ENCODE peak calls at places on chromosomes 12 and 14, in seven cellular contexts. D is fibroblast of the aortic adventitia, I is fibroblast of pulmonary artery, H is AG09319, Q is heart left ventricle, V is psoas muscle, T is spleen. U is an unnamed sample.

GRCh38 chr14:93543766-93544165 is 113.0 kb downstream of the UNC79 start:
- DNase-seq in D (peak), I (peak), H (no peak), Q (no peak), V (no peak), T (no peak), U (no peak)

GRCh38 chr14:105830171-105830570 is 303.8 kb downstream of the TMEM121 start:
- DNase-seq in D (no peak), I (no peak), H (no peak), Q (no peak), V (no peak), T (no peak), U (no peak)

GRCh38 chr12:96710127-96710745 is 196.8 kb upstream of the NEDD1 start:
- DNase-seq in D (no peak), I (no peak), H (no peak), Q (no peak), V (no peak), T (no peak), U (no peak)

GRCh38 chr14:64990291-64990690 is 3.6 kb downstream of the FNTB start:
- DNase-seq in D (no peak), I (no peak), H (no peak), Q (no peak), V (no peak), T (no peak), U (no peak)

GRCh38 chr14:86652512-86652911 is 1122.6 kb downstream of the FLRT2 start:
- DNase-seq in D (no peak), I (no peak), H (no peak), Q (no peak), V (no peak), T (no peak), U (no peak)

GRCh38 chr12:47768323-47768811 is 4.7 kb upstream of the SLC48A1 start:
- DNase-seq in D (no peak), I (peak), H (no peak), Q (no peak), V (no peak), T (no peak), U (no peak)

GRCh38 chr14:53515264-53515663 is 362.1 kb upstream of the DDHD1 start:
- DNase-seq in D (peak), I (no peak), H (no peak), Q (no peak), V (no peak), T (no peak), U (no peak)

GRCh38 chr14:79967001-79967400 is 244.3 kb downstream of the DIO2 start:
- DNase-seq in D (no peak), I (no peak), H (no peak), Q (no peak), V (no peak), T (no peak), U (no peak)

GRCh38 chr12:55728932-55729591 is at the start of gene CD63:
- DNase-seq in D (peak), I (peak), H (no peak), Q (peak), V (peak), T (peak), U (peak)

GRCh38 chr14:52926994-52927393 is 23.9 kb downstream of the FERMT2 start:
- DNase-seq in D (peak), I (peak), H (no peak), Q (no peak), V (no peak), T (no peak), U (no peak)

GRCh38 chr14:92925446-92925845 is 2.5 kb downstream of the CHGA start:
- DNase-seq in D (no peak), I (no peak), H (no peak), Q (no peak), V (no peak), T (no peak), U (no peak)

GRCh38 chr12:76866726-76867125 is 12.1 kb downstream of the CSRP2 start:
- DNase-seq in D (peak), I (no peak), H (peak), Q (no peak), V (no peak), T (no peak), U (no peak)

GRCh38 chr12:79998554-79998953 is 63.7 kb upstream of the PPP1R12A start:
- DNase-seq in D (no peak), I (no peak), H (no peak), Q (no peak), V (no peak), T (no peak), U (no peak)

GRCh38 chr12:121124402-121125109 is 8.1 kb upstream of the P2RX7 start:
- DNase-seq in D (peak), I (peak), H (no peak), Q (no peak), V (no peak), T (no peak), U (no peak)

GRCh38 chr14:100955201-100955600 is 51.7 kb upstream of the RTL1 start:
- DNase-seq in D (peak), I (peak), H (no peak), Q (no peak), V (no peak), T (no peak), U (no peak)

GRCh38 chr12:51381226-51382079 is 9.8 kb downstream of the GALNT6 start:
- DNase-seq in D (peak), I (peak), H (no peak), Q (no peak), V (no peak), T (no peak), U (no peak)

GRCh38 chr14:101481557-101481956 is 79.7 kb upstream of the DIO3 start:
- DNase-seq in D (no peak), I (no peak), H (no peak), Q (peak), V (no peak), T (peak), U (peak)

GRCh38 chr12:62332598-62332997 is 72.4 kb downstream of the USP15 start:
- DNase-seq in D (peak), I (peak), H (peak), Q (no peak), V (no peak), T (no peak), U (no peak)

GRCh38 chr14:74913986-74914573 is 9.0 kb downstream of the RPS6KL1 start:
- DNase-seq in D (peak), I (peak), H (peak), Q (no peak), V (peak), T (no peak), U (no peak)

GRCh38 chr12:24228980-24229730 is 279.7 kb upstream of the SOX5 start:
- DNase-seq in D (peak), I (no peak), H (no peak), Q (no peak), V (no peak), T (no peak), U (no peak)

GRCh38 chr12:72197790-72198189 is 74.4 kb upstream of the TRHDE start:
- DNase-seq in D (no peak), I (no peak), H (no peak), Q (no peak), V (no peak), T (no peak), U (no peak)

GRCh38 chr14:92993302-92993701 is 70.4 kb downstream of the CHGA start:
- DNase-seq in D (no peak), I (no peak), H (no peak), Q (no peak), V (no peak), T (no peak), U (no peak)

GRCh38 chr12:112087055-112087850 is 21.3 kb downstream of the NAA25 start:
- DNase-seq in D (no peak), I (no peak), H (no peak), Q (no peak), V (no peak), T (no peak), U (no peak)

GRCh38 chr12:119500209-119500608 is 93.4 kb upstream of the TMEM233 start:
- DNase-seq in D (no peak), I (no peak), H (no peak), Q (no peak), V (no peak), T (no peak), U (no peak)
- TF ChIP-seq CTCF in D (no peak), I (no peak), H (no peak), Q (no peak), V (no peak), T (no peak), U (no peak)

DNA sequence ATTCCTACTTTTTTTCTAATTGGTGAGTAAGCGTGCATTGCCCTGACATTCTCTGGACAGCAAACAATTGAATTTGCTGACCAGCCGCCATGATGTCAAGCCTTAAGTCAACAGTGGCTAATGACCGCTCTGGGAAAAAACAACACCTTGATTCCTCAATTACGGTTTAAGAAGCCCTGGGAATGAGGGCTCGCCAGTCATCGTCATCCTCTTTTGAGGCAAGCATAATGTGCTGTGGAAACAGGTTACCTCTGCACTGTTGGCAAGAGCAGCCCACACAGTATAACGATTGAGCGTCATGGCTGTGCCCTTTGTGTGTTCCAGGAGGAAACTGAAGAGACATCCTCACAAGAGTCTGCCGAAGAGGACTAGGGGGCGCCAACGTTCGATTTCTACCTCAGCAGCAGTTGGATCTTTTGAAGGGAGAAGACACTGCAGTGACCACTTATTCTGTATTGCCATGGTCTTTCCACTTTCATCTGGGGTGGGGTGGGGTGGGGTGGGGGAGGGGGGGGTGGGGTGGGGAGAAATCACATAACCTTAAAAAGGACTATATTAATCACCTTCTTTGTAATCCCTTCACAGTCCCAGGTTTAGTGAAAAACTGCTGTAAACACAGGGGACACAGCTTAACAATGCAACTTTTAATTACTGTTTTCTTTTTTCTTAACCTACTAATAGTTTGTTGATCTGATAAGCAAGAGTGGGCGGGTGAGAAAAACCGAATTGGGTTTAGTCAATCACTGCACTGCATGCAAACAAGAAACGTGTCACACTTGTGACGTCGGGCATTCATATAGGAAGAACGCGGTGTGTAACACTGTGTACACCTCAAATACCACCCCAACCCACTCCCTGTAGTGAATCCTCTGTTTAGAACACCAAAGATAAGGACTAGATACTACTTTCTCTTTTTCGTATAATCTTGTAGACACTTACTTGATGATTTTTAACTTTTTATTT is 138.9 kb downstream of the HMGA2 start:
- DNase-seq in D (no peak), I (no peak), H (no peak), Q (peak), V (no peak), T (no peak), U (no peak)
- TF ChIP-seq CTCF in D (no peak), I (no peak), H (no peak), Q (no peak), V (no peak), T (no peak), U (no peak)

GRCh38 chr12:122500685-122501488 is at the start of gene ZCCHC8:
- DNase-seq in D (peak), I (peak), H (peak), Q (peak), V (peak), T (peak), U (peak)
- TF ChIP-seq CTCF in D (peak), I (no peak), H (no peak), Q (no peak), V (no peak), T (no peak), U (no peak)

GRCh38 chr14:25461780-25462179 is 411.8 kb upstream of the STXBP6 start:
- DNase-seq in D (no peak), I (no peak), H (no peak), Q (no peak), V (no peak), T (no peak), U (no peak)
- TF ChIP-seq CTCF in D (no peak), I (no peak), H (no peak), Q (no peak), V (no peak), T (no peak), U (no peak)